ENCODE peak calls at places on chromosomes 5 and 9, in eight cellular contexts. J, X, B, V, E, C, Y and D are unnamed samples.

GRCh38 chr9:130426883-130427282 is 17.9 kb upstream of the ASS1 start:
- DNase-seq in C (peak; percentile 42), V (no peak), Y (peak; percentile 77), J (no peak), B (no peak), X (peak; percentile 64), E (no peak), D (no peak)

GRCh38 chr9:36798350-36799065 is 225.8 kb downstream of the MELK start:
- DNase-seq in E (no peak), C (no peak), V (peak; percentile 33), J (peak; percentile 56), X (no peak), Y (peak; percentile 48), B (peak; percentile 87), D (no peak)

GRCh38 chr5:76642390-76643040 is 19.3 kb upstream of the F2RL2 start:
- DNase-seq in X (peak; percentile 89), C (peak; percentile 83), Y (no peak), B (no peak), E (no peak), V (no peak), J (no peak), D (no peak)

GRCh38 chr5:117803533-117803932 is 1184.8 kb downstream of the DTWD2 start:
- DNase-seq in C (no peak), E (no peak), X (no peak), Y (no peak), J (no peak), B (no peak), V (no peak), D (peak; percentile 34)

GRCh38 chr9:135077497-135078200 is 9.8 kb upstream of the OLFM1 start:
- DNase-seq in Y (peak; percentile 3), X (peak; percentile 6), E (no peak), J (peak; percentile 84), B (peak; percentile 48), V (peak; percentile 51), C (no peak), D (no peak)

GRCh38 chr9:137139468-137140150 is 655 bp downstream of the GRIN1 start:
- DNase-seq in C (no peak), Y (no peak), V (no peak), J (no peak), B (no peak), X (no peak), E (no peak), D (no peak)

GRCh38 chr5:32439086-32439642 is 5.4 kb downstream of the ZFR start:
- DNase-seq in V (no peak), X (no peak), E (no peak), J (no peak), B (no peak), C (no peak), Y (peak; percentile 53), D (no peak)

GRCh38 chr5:143248822-143249579 is 154.5 kb downstream of the NR3C1 start:
- DNase-seq in C (peak; percentile 91), E (no peak), J (no peak), B (no peak), Y (peak; percentile 78), X (peak; percentile 92), V (peak; percentile 83), D (no peak)

GRCh38 chr5:124866355-124867063 is 120.1 kb upstream of the ZNF608 start:
- DNase-seq in C (peak; percentile 51), X (peak; percentile 63), E (no peak), B (no peak), Y (no peak), V (no peak), J (no peak), D (no peak)

GRCh38 chr9:71795097-71795807 is 26.9 kb upstream of the CEMIP2 start:
- DNase-seq in B (peak; percentile 88), E (no peak), C (no peak), X (no peak), J (no peak), Y (no peak), V (no peak), D (no peak)

GRCh38 chr5:2996248-2996647 is 244.8 kb upstream of the IRX2 start:
- DNase-seq in B (no peak), V (no peak), J (no peak), E (no peak), Y (no peak), C (peak; percentile 49), X (peak; percentile 64), D (no peak)

GRCh38 chr5:103358305-103358996 is 99.9 kb downstream of the MACIR start:
- DNase-seq in C (no peak), Y (no peak), E (no peak), J (no peak), V (no peak), B (no peak), X (no peak), D (no peak)

DNA sequence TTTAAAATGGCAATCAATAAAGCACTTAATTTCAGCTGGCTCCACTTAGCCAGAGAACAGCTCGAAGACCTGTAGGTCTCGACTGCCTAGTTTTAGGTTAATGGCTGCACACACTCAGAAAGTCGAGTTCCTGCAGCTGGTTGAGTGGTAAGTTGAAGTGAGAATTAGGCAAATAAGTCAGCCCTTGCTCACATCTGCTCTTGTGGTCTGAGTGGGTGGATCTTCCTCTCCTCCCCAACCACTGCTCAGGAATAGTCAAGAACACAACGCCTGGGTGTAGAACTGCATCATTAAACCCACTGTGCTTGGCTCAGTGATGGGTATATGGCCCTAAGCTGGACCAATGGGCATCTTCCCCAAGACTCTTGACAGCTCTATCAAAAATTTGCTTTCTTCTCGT is 20.9 kb upstream of the ADAM19 start:
- DNase-seq in X (peak; percentile 61), E (no peak), J (no peak), V (no peak), Y (no peak), B (peak; percentile 85), C (peak; percentile 46), D (no peak)
- H3K27ac ChIP-seq in X (no peak overlapping the region), E (no peak overlapping the region), J (no peak overlapping the region), V (no peak overlapping the region), Y (no peak overlapping the region), B (peak overlapping the region; percentile 76), C (no peak overlapping the region), D (no peak overlapping the region)

GRCh38 chr5:4128994-4129393 is 533.4 kb downstream of the IRX1 start:
- DNase-seq in Y (no peak), E (no peak), X (no peak), J (no peak), B (no peak), C (no peak), V (no peak), D (no peak)

GRCh38 chr5:4129523-4129922 is 533.9 kb downstream of the IRX1 start:
- DNase-seq in C (no peak), Y (no peak), J (no peak), B (no peak), V (no peak), X (no peak), E (no peak), D (no peak)

GRCh38 chr5:4124201-4124852 is 528.7 kb downstream of the IRX1 start:
- DNase-seq in E (no peak), C (no peak), Y (no peak), V (no peak), J (no peak), B (no peak), X (no peak), D (no peak)
- H3K9ac ChIP-seq in E (no peak overlapping the region), C (no peak overlapping the region), Y (no peak overlapping the region), V (no peak overlapping the region), J (no peak overlapping the region), B (no peak overlapping the region), X (no peak overlapping the region), D (no peak overlapping the region)

GRCh38 chr5:159030357-159030756 is 69.4 kb downstream of the EBF1 start:
- DNase-seq in B (no peak), E (no peak), X (no peak), Y (no peak), V (no peak), J (peak; percentile 78), C (no peak), D (no peak)

GRCh38 chr5:159033351-159033657 is 66.4 kb downstream of the EBF1 start:
- DNase-seq in B (no peak), E (no peak), Y (no peak), C (no peak), J (no peak), X (no peak), V (no peak), D (no peak)

GRCh38 chr5:159032656-159033350 is 66.9 kb downstream of the EBF1 start:
- DNase-seq in B (no peak), V (no peak), X (no peak), E (no peak), Y (no peak), C (no peak), J (no peak), D (no peak)

GRCh38 chr5:159031915-159032314 is 67.8 kb downstream of the EBF1 start:
- DNase-seq in Y (no peak), J (no peak), B (no peak), C (no peak), X (no peak), V (no peak), E (no peak), D (no peak)

GRCh38 chr5:159031513-159031912 is 68.2 kb downstream of the EBF1 start:
- DNase-seq in V (no peak), X (peak; percentile 69), E (no peak), C (peak; percentile 65), Y (no peak), B (no peak), J (peak; percentile 31), D (no peak)
- H3K4me3 ChIP-seq in V (no peak overlapping the region), X (no peak overlapping the region), E (no peak overlapping the region), C (no peak overlapping the region), Y (no peak overlapping the region), B (no peak overlapping the region), J (no peak overlapping the region), D (peak overlapping the region; percentile 73)

GRCh38 chr5:54567996-54568395 is 50.4 kb downstream of the SNX18 start:
- DNase-seq in E (no peak), Y (no peak), J (no peak), B (no peak), C (no peak), X (no peak), V (no peak), D (no peak)

GRCh38 chr5:54558362-54558761 is 40.8 kb downstream of the SNX18 start:
- DNase-seq in X (peak; percentile 22), J (no peak), E (no peak), B (no peak), C (no peak), Y (no peak), V (no peak), D (no peak)

GRCh38 chr5:54561646-54562045 is 44.1 kb downstream of the SNX18 start:
- DNase-seq in B (no peak), Y (no peak), X (no peak), E (no peak), C (no peak), V (no peak), J (no peak), D (no peak)

GRCh38 chr5:54563083-54563761 is 45.7 kb downstream of the SNX18 start:
- DNase-seq in J (no peak), Y (peak; percentile 8), V (no peak), C (no peak), X (no peak), E (no peak), B (no peak), D (no peak)
- H3K27ac ChIP-seq in J (no peak overlapping the region), Y (no peak overlapping the region), V (no peak overlapping the region), C (no peak overlapping the region), X (no peak overlapping the region), E (no peak overlapping the region), B (no peak overlapping the region), D (no peak overlapping the region)